ENCODE peak calls at places on chromosome 21, in five cellular contexts. One of them, this sample, is unnamed.

GRCh38 chr21:35410123-35410522 is 361.0 kb upstream of the RUNX1 start:
- DNase-seq in A549: no peak
- DNase-seq in tibial nerve: no peak
- DNase-seq in upper lobe of left lung: no peak
- DNase-seq in sigmoid colon: no peak
- DNase-seq in this sample: no peak

GRCh38 chr21:40177979-40178378 is 310.7 kb downstream of the PCP4 start:
- DNase-seq in upper lobe of left lung: no peak
- DNase-seq in sigmoid colon: no peak
- DNase-seq in tibial nerve: no peak
- DNase-seq in A549: no peak
- DNase-seq in this sample: no peak

GRCh38 chr21:15084668-15085067 is 19.9 kb upstream of the NRIP1 start:
- DNase-seq in sigmoid colon: no peak
- DNase-seq in A549: no peak
- DNase-seq in tibial nerve: no peak
- DNase-seq in upper lobe of left lung: no peak
- DNase-seq in this sample: no peak

GRCh38 chr21:16770279-16770678 is 742.6 kb upstream of the CXADR start:
- DNase-seq in tibial nerve: no peak
- DNase-seq in sigmoid colon: no peak
- DNase-seq in A549: no peak
- DNase-seq in upper lobe of left lung: no peak
- DNase-seq in this sample: no peak

GRCh38 chr21:18117116-18117515 is 127.5 kb upstream of the CHODL start:
- DNase-seq in upper lobe of left lung: no peak
- DNase-seq in sigmoid colon: no peak
- DNase-seq in tibial nerve: no peak
- DNase-seq in A549: no peak
- DNase-seq in this sample: no peak

GRCh38 chr21:31092867-31093266 is 54.6 kb upstream of the KRTAP19-8 start:
- DNase-seq in tibial nerve: no peak
- DNase-seq in A549: no peak
- DNase-seq in sigmoid colon: no peak
- DNase-seq in upper lobe of left lung: no peak
- DNase-seq in this sample: no peak

GRCh38 chr21:33402011-33402979 is 918 bp upstream of the IFNGR2 start:
- DNase-seq in tibial nerve: peak; percentile 51
- DNase-seq in A549: peak; percentile 43
- DNase-seq in sigmoid colon: peak; percentile 89
- DNase-seq in upper lobe of left lung: peak; percentile 83
- DNase-seq in this sample: peak; percentile 65

GRCh38 chr21:33122507-33122906 is 52.6 kb downstream of the OLIG1 start:
- DNase-seq in A549: no peak
- DNase-seq in tibial nerve: no peak
- DNase-seq in sigmoid colon: no peak
- DNase-seq in upper lobe of left lung: no peak
- DNase-seq in this sample: no peak

GRCh38 chr21:34878940-34879339 is 170.2 kb downstream of the RUNX1 start:
- DNase-seq in sigmoid colon: no peak
- DNase-seq in tibial nerve: no peak
- DNase-seq in upper lobe of left lung: no peak
- DNase-seq in A549: no peak
- DNase-seq in this sample: no peak

GRCh38 chr21:16330340-16331319 is 600.8 kb downstream of the USP25 start:
- DNase-seq in upper lobe of left lung: no peak
- DNase-seq in sigmoid colon: no peak
- DNase-seq in tibial nerve: no peak
- DNase-seq in A549: peak; percentile 1
- DNase-seq in this sample: no peak

DNA sequence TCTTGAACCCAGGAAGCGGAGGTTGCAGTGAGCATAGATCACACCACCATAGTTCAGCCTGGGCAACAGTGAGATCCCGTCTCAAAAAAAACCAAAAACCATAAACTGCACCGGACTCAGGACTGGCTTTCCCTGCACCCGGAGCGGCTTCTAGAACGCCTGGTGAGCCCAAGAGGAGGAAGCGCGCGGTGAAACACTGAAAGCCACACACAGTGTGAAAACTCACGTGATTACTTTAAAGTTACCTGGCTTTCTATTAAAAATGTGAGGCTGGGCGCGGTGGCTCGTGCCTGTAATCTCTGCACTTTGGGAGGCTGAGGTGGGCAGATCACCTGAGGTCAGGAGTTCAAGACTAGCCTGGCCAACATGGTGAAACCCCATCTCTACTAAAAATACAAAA is 7.0 kb upstream of the TRAPPC10 start:
- DNase-seq in sigmoid colon: no peak
- DNase-seq in tibial nerve: no peak
- DNase-seq in A549: no peak
- DNase-seq in upper lobe of left lung: no peak
- DNase-seq in this sample: no peak
- H3K27ac ChIP-seq in sigmoid colon: peak overlapping the region; percentile 85
- H3K27ac ChIP-seq in tibial nerve: peak overlapping the region; percentile 84
- H3K27ac ChIP-seq in A549: peak overlapping the region; percentile 88
- H3K27ac ChIP-seq in upper lobe of left lung: peak overlapping the region; percentile 65
- H3K27ac ChIP-seq in this sample: no peak overlapping the region

GRCh38 chr21:20997633-20998455 is at the start of gene NCAM2:
- DNase-seq in upper lobe of left lung: peak; percentile 56
- DNase-seq in sigmoid colon: peak; percentile 86
- DNase-seq in A549: no peak
- DNase-seq in tibial nerve: peak; percentile 39
- DNase-seq in this sample: peak; percentile 64
- TF ChIP-seq EP300 in upper lobe of left lung: no peak
- TF ChIP-seq EP300 in sigmoid colon: no peak
- TF ChIP-seq EP300 in A549: no peak
- TF ChIP-seq EP300 in tibial nerve: no peak
- TF ChIP-seq EP300 in this sample: no peak

GRCh38 chr21:45002381-45003204 is 62.8 kb downstream of the SLX9 start:
- DNase-seq in sigmoid colon: no peak
- DNase-seq in A549: no peak
- DNase-seq in tibial nerve: no peak
- DNase-seq in upper lobe of left lung: no peak
- DNase-seq in this sample: no peak

GRCh38 chr21:45004481-45005263 is 64.8 kb downstream of the SLX9 start:
- DNase-seq in sigmoid colon: no peak
- DNase-seq in tibial nerve: no peak
- DNase-seq in upper lobe of left lung: no peak
- DNase-seq in A549: no peak
- DNase-seq in this sample: peak; percentile 5

GRCh38 chr21:45003331-45004058 is 63.7 kb downstream of the SLX9 start:
- DNase-seq in A549: no peak
- DNase-seq in sigmoid colon: peak; percentile 66
- DNase-seq in upper lobe of left lung: no peak
- DNase-seq in tibial nerve: no peak
- DNase-seq in this sample: peak; percentile 4

GRCh38 chr21:45006536-45007079 is 66.8 kb downstream of the SLX9 start:
- DNase-seq in sigmoid colon: no peak
- DNase-seq in tibial nerve: no peak
- DNase-seq in upper lobe of left lung: no peak
- DNase-seq in A549: no peak
- DNase-seq in this sample: no peak

GRCh38 chr21:45004059-45004422 is 64.2 kb downstream of the SLX9 start:
- DNase-seq in sigmoid colon: no peak
- DNase-seq in A549: no peak
- DNase-seq in upper lobe of left lung: no peak
- DNase-seq in tibial nerve: no peak
- DNase-seq in this sample: peak; percentile 2
- H3K27ac ChIP-seq in sigmoid colon: peak overlapping the region; percentile 61
- H3K27ac ChIP-seq in A549: no peak overlapping the region
- H3K27ac ChIP-seq in upper lobe of left lung: peak overlapping the region; percentile 67
- H3K27ac ChIP-seq in tibial nerve: no peak overlapping the region
- H3K27ac ChIP-seq in this sample: peak overlapping the region; percentile 39

DNA sequence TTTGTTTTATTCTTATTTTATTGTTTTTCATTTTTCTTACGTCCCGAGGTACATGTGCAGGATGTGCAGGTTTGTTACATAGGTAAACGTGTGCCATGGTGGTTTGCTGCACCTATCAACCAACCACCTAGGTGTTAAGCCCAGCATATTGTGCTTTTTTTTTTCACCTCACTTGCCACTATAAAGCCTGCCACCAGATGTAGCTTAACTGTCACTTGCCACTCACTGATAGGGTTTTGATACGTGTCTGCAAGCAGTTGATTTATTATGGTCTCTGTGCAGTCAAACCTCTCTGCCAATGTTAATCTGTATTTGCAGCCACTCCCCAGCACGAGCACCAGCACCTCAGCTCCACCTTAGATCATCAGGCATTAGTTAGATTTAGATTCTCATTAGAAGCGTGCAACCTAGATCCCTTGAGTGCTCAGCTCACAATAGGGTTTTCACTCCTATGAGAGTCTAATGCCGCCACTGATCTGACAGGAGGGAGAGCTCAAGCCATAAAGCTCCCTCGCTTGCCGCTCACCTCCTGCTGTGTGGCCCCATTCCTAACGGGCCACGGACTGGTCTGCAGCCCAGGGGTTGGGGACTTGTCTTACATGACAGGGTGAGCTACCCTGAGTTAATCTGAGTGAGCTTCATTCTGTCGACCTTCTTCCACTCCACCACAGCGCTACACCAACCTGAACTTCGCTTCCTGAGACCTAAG is 17.9 kb upstream of the ABCG1 start:
- DNase-seq in A549: no peak
- DNase-seq in upper lobe of left lung: no peak
- DNase-seq in sigmoid colon: no peak
- DNase-seq in tibial nerve: no peak
- DNase-seq in this sample: no peak
- TF ChIP-seq EP300 in A549: no peak
- TF ChIP-seq EP300 in upper lobe of left lung: no peak
- TF ChIP-seq EP300 in sigmoid colon: no peak
- TF ChIP-seq EP300 in tibial nerve: no peak
- TF ChIP-seq EP300 in this sample: no peak